ENCODE peak calls at places on chromosome 9, in ten cellular contexts. T is astrocyte of the spinal cord, K is choroid plexus epithelial cell, P is fibroblast of villous mesenchyme, Q is tibial artery, U is cardiac fibroblast, J is foreskin fibroblast, V is lung, E is kidney, B is lower leg skin. L is an unnamed sample.

GRCh38 chr9:118276784-118277183 is 572.6 kb downstream of the TLR4 start:
- DNase-seq in T (no peak), K (no peak), P (no peak), Q (no peak), U (no peak), J (no peak), V (no peak), E (no peak), B (no peak), L (no peak)

GRCh38 chr9:86405086-86405491 is 50.9 kb upstream of the TUT7 start:
- DNase-seq in T (no peak), K (no peak), P (peak), Q (no peak), U (peak), J (no peak), V (no peak), E (no peak), B (no peak), L (no peak)

GRCh38 chr9:111178361-111179043 is 140.2 kb upstream of the LPAR1 start:
- DNase-seq in T (peak), K (peak), P (peak), Q (no peak), U (peak), J (peak), V (no peak), E (no peak), B (no peak), L (peak)

GRCh38 chr9:2286825-2287455 is 271.8 kb downstream of the SMARCA2 start:
- DNase-seq in T (no peak), K (no peak), P (no peak), Q (no peak), U (no peak), J (no peak), V (no peak), E (no peak), B (no peak), L (no peak)

GRCh38 chr9:97525451-97525850 is 24.0 kb downstream of the TMOD1 start:
- DNase-seq in T (no peak), K (no peak), P (peak), Q (no peak), U (no peak), J (peak), V (no peak), E (no peak), B (no peak), L (no peak)

GRCh38 chr9:127344373-127344995 is 52.5 kb upstream of the SLC2A8 start:
- DNase-seq in T (peak), K (peak), P (peak), Q (no peak), U (no peak), J (peak), V (no peak), E (no peak), B (no peak), L (no peak)

GRCh38 chr9:111108946-111109345 is 70.7 kb upstream of the LPAR1 start:
- DNase-seq in T (peak), K (peak), P (peak), Q (no peak), U (peak), J (peak), V (no peak), E (no peak), B (no peak), L (peak)

GRCh38 chr9:96025995-96026572 is 150.6 kb downstream of the ERCC6L2 start:
- DNase-seq in T (no peak), K (no peak), P (no peak), Q (no peak), U (no peak), J (no peak), V (no peak), E (peak), B (no peak), L (no peak)

GRCh38 chr9:127263664-127264063 is 910 bp upstream of the GARNL3 start:
- DNase-seq in T (no peak), K (peak), P (no peak), Q (no peak), U (no peak), J (peak), V (no peak), E (no peak), B (no peak), L (peak)

DNA sequence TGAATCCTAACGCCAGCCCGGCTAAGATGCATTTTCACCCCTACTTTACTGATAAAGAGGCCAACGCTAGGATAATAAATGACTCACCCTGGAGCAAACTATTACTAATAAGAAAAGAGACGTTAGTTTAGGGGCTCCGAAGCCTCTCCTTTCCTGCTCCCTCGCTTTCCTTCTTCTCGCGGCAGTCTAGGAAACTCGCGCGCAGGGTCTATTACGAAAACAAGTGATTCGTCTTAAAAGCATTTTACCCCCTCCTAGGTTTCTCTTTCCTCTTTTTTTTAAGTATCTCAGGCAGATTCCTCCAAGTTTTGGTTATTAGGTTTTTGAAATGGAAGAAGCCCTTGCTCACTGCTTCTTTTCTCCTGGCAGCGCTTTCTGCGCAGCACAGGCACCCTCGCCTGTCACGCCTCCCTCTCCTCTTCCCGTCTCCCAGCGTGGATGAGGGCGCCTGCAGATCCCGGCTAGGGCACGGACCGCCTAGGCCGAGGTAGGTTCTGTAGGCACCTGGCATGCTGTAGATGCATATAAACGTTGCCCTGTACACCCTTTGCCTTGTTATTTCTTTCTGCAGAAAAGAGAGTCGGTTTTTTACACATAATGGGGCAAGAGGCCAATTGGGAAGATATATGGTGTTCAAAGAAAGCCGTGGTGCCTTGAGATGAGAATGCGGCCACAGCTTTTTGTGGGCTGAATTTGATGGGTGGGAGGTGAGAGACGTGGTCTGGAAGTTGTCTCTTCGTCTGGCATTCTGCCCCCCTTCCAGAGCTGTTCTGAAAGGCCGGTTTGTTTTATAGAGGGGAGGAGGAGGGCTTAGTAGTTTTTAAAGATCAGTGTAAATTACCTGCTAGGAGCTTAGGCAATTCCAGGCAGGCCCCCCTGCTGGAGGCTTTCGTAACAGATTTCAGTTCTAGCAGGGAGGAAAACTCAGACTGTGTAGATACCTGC is 981 bp downstream of the GCNT1 start:
- DNase-seq in T (peak), K (peak), P (peak), Q (peak), U (peak), J (peak), V (no peak), E (no peak), B (no peak), L (peak)
- TF ChIP-seq CTCF in T (peak), K (peak), P (peak), Q (no peak), U (peak), J (peak), V (no peak), E (no peak), B (no peak), L (peak)

DNA sequence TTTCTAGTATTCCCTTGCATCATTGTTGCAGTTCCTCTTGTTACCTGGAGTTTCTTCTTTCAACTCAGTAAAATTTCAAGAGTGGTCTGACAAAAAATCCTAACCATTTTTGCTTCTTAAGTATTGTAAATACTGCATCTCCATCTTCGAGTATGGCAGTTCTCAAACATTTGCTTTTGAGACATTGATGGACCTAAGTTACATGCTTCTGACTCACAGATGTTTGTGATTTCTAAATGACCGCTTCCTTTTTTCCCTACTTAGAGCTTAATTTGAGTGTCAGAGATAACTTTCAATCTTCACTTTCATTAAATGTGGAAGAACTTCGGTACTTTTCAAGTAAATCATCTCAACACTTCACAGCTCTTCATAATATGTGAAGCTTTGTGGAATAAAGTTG is 4.2 kb downstream of the UHRF2 start:
- DNase-seq in T (no peak), K (no peak), P (peak), Q (no peak), U (peak), J (peak), V (no peak), E (no peak), B (no peak), L (peak)
- H3K4me3 ChIP-seq in T (no peak), K (no peak), P (no peak), Q (no peak), U (no peak), J (no peak), V (no peak), E (no peak), B (no peak), L (no peak)

DNA sequence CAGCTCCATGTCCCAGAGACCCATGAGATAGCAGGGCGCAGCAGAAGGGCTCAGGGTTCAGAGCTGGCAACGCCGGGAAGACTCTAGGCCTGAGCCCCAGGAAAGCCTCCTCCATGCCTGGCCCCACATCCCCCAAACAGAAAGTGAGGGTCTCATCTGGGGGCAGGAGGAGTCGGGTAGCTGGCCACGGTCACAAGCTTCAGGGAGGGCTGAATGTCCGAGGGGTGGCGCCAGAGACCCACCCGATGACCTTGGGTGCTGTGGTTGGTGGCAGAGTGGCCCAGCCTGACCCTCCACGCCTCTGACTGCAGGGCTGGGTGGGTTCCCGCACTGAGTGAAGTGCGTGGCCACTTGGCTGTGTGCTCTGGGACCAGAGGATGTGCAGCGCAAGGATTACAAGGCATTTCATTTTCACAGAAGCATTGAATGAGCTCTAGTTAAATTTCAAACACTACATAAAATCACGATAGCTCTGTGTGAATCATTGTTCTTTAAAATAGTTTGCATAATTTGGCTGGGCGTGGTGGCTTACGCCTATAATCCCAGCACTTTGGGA is 3.0 kb downstream of the C8G start:
- DNase-seq in T (peak), K (peak), P (peak), Q (no peak), U (peak), J (peak), V (peak), E (peak), B (no peak), L (peak)
- TF ChIP-seq CTCF in T (peak), K (peak), P (peak), Q (peak), U (peak), J (peak), V (peak), E (peak), B (no peak), L (peak)

DNA sequence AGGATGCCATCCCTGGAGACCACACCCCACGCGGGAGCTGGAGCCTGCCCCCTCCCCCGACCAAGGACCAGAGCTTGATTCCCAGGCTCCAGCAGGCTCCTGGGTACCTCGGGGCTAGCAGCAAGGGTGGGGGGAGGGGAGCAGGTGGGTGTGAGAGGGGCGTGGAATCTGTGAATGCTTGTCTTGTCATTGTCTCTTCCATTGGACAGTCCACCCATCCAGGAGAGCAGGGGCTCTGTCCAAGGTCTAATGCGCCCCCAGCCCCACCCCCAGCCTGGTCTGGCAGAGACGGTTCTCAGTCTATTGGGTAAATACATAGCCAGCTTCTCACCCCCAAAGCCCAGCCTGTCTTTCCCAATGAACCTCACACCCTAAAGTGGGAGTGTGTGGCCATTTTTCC is 22.8 kb downstream of the URM1 start:
- DNase-seq in T (no peak), K (no peak), P (no peak), Q (no peak), U (no peak), J (no peak), V (no peak), E (no peak), B (no peak), L (no peak)
- H3K4me3 ChIP-seq in T (no peak), K (no peak), P (no peak), Q (no peak), U (no peak), J (no peak), V (no peak), E (no peak), B (no peak), L (no peak)

DNA sequence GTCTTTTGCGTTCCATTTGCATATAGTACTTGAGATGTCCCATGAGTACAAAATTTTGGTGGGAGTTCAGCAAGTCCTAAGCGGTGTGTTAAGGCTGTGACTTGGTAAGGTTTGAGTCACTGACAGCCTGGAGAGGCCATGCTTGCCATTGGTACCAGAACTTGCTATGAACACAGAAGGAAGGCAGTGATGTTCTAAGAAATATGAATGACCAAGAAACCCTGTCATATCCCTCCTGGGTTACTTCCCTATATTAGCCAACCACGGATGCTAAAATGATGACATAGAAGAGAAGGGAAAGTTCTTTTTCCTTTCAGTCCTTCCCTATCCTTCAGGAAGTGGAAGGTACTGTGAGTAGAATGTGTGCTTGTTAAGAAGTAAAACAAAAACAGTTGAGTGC is 136.7 kb downstream of the GCNT1 start:
- DNase-seq in T (no peak), K (no peak), P (no peak), Q (no peak), U (peak), J (no peak), V (no peak), E (no peak), B (no peak), L (no peak)
- TF ChIP-seq CTCF in T (no peak), K (no peak), P (no peak), Q (no peak), U (no peak), J (no peak), V (no peak), E (no peak), B (no peak), L (no peak)

GRCh38 chr9:130532426-130532825 is 47.0 kb upstream of the FUBP3 start:
- DNase-seq in T (no peak), K (no peak), P (no peak), Q (no peak), U (no peak), J (no peak), V (no peak), E (no peak), B (no peak), L (no peak)

GRCh38 chr9:130539473-130540223 is 39.7 kb upstream of the FUBP3 start:
- DNase-seq in T (peak), K (peak), P (peak), Q (no peak), U (peak), J (peak), V (no peak), E (no peak), B (peak), L (peak)

GRCh38 chr9:130536594-130537215 is 42.7 kb upstream of the FUBP3 start:
- DNase-seq in T (no peak), K (no peak), P (no peak), Q (no peak), U (no peak), J (no peak), V (no peak), E (no peak), B (no peak), L (no peak)

GRCh38 chr9:130537346-130538050 is 41.9 kb upstream of the FUBP3 start:
- DNase-seq in T (peak), K (peak), P (no peak), Q (no peak), U (peak), J (peak), V (no peak), E (no peak), B (no peak), L (peak)

GRCh38 chr9:130535818-130536521 is 43.4 kb upstream of the FUBP3 start:
- DNase-seq in T (peak), K (peak), P (peak), Q (no peak), U (peak), J (peak), V (no peak), E (no peak), B (no peak), L (peak)
- H3K4me3 ChIP-seq in T (peak), K (no peak), P (peak), Q (no peak), U (peak), J (peak), V (no peak), E (no peak), B (no peak), L (no peak)